ENCODE peak calls at places on chromosomes 11 and 22, in ten cellular contexts. R is Caki2; B is mesenchymal stem cell; Q is stimulated activated CD4-positive, alpha-beta T cell treated with anti-CD3 and anti-CD28 coated beads, Interleukin-1b, Interleukin-23, amount 100 ng/mL, for 24 hours; G is activated CD4-positive, alpha-beta T cell treated with anti-CD3 and anti-CD28 coated beads, Interleukin-2, amount 10 ng/mL, durations not matched to agents 7 days and 5 days; H is T-cell; X is A549; T is stimulated activated effector memory CD8-positive, alpha-beta T cell treated with anti-CD3 and anti-CD28 coated beads, Interleukin-12 subunit alpha, Interleukin-12 subunit beta, amount 100 ng/mL, for 72 hours; D is stimulated activated CD8-positive, alpha-beta memory T cell treated with anti-CD3 and anti-CD28 coated beads, Interleukin-4, amount 100 ng/mL, for 24 hours; O is brain pericyte. A is an unnamed sample.

GRCh38 chr11:11763796-11764427 is 77.9 kb upstream of the USP47 start:
- DNase-seq in R (no peak), B (no peak), Q (no peak), G (no peak), H (no peak), X (no peak), T (no peak), D (no peak), O (no peak), A (no peak)

GRCh38 chr22:30541979-30542810 is 4.3 kb downstream of the SEC14L6 start:
- DNase-seq in R (peak; percentile 68), B (peak; percentile 2), Q (no peak), G (no peak), H (no peak), X (no peak), T (no peak), D (no peak), O (no peak), A (no peak)

GRCh38 chr11:118002541-118003019 is 16.4 kb downstream of the IL10RA start:
- DNase-seq in R (no peak), B (peak; percentile 87), Q (no peak), G (peak; percentile 50), H (no peak), X (no peak), T (peak; percentile 87), D (no peak), O (no peak), A (no peak)

GRCh38 chr11:66314561-66315497 is 2.0 kb downstream of the CD248 start:
- DNase-seq in R (no peak), B (no peak), Q (no peak), G (no peak), H (no peak), X (no peak), T (no peak), D (no peak), O (no peak), A (no peak)

GRCh38 chr11:59630493-59630892 is 14.9 kb upstream of the OSBP start:
- DNase-seq in R (no peak), B (no peak), Q (no peak), G (no peak), H (no peak), X (no peak), T (no peak), D (no peak), O (no peak), A (no peak)

GRCh38 chr11:72242141-72242540 is 1.8 kb downstream of the PHOX2A start:
- DNase-seq in R (no peak), B (no peak), Q (no peak), G (no peak), H (no peak), X (no peak), T (peak; percentile 41), D (no peak), O (no peak), A (no peak)

GRCh38 chr11:30128269-30128932 is 102.4 kb upstream of the FSHB start:
- DNase-seq in R (no peak), B (peak; percentile 5), Q (no peak), G (no peak), H (no peak), X (peak; percentile 22), T (no peak), D (no peak), O (no peak), A (no peak)

GRCh38 chr11:82465481-82465880 is 268.2 kb downstream of the FAM181B start:
- DNase-seq in R (no peak), B (no peak), Q (no peak), G (no peak), H (no peak), X (no peak), T (no peak), D (no peak), O (no peak), A (no peak)

GRCh38 chr11:122214080-122214479 is 98.1 kb upstream of the BLID start:
- DNase-seq in R (no peak), B (no peak), Q (no peak), G (no peak), H (no peak), X (no peak), T (no peak), D (no peak), O (no peak), A (no peak)

GRCh38 chr22:39290724-39291161 is 28.7 kb downstream of the RPL3 start:
- DNase-seq in R (peak; percentile 99), B (peak; percentile 89), Q (no peak), G (no peak), H (no peak), X (peak; percentile 59), T (no peak), D (no peak), O (no peak), A (no peak)

GRCh38 chr22:23064381-23065068 is 5.8 kb upstream of the GNAZ start:
- DNase-seq in R (no peak), B (no peak), Q (no peak), G (no peak), H (no peak), X (no peak), T (peak; percentile 43), D (no peak), O (no peak), A (no peak)

GRCh38 chr11:110376711-110377324 is 52.9 kb upstream of the FDX1 start:
- DNase-seq in R (peak; percentile 79), B (peak; percentile 91), Q (no peak), G (peak; percentile 41), H (no peak), X (peak; percentile 65), T (no peak), D (no peak), O (no peak), A (peak; percentile 53)

GRCh38 chr11:89660234-89660633 is 49.9 kb upstream of the TRIM77 start:
- DNase-seq in R (no peak), B (no peak), Q (no peak), G (no peak), H (no peak), X (no peak), T (no peak), D (no peak), O (no peak), A (no peak)

GRCh38 chr22:23237201-23237798 is 57.0 kb downstream of the BCR start:
- DNase-seq in R (no peak), B (peak; percentile 43), Q (no peak), G (no peak), H (no peak), X (no peak), T (no peak), D (no peak), O (peak; percentile 61), A (peak; percentile 8)

GRCh38 chr22:37147186-37147990 is 2.3 kb downstream of the IL2RB start:
- DNase-seq in R (no peak), B (peak; percentile 10), Q (no peak), G (no peak), H (no peak), X (no peak), T (no peak), D (no peak), O (no peak), A (no peak)

GRCh38 chr22:17120711-17121234 is 387 bp downstream of the TMEM121B start:
- DNase-seq in R (peak; percentile 50), B (no peak), Q (no peak), G (no peak), H (no peak), X (no peak), T (no peak), D (no peak), O (no peak), A (no peak)

GRCh38 chr22:38284042-38284402 is 11.2 kb upstream of the TMEM184B start:
- DNase-seq in R (no peak), B (peak; percentile 97), Q (no peak), G (no peak), H (no peak), X (no peak), T (no peak), D (no peak), O (no peak), A (no peak)

GRCh38 chr11:115564851-115565250 is 60.6 kb upstream of the CADM1 start:
- DNase-seq in R (no peak), B (no peak), Q (no peak), G (no peak), H (no peak), X (no peak), T (no peak), D (no peak), O (no peak), A (no peak)

GRCh38 chr11:126127898-126128297 is 65.2 kb upstream of the CDON start:
- DNase-seq in R (no peak), B (no peak), Q (no peak), G (no peak), H (no peak), X (no peak), T (no peak), D (no peak), O (no peak), A (no peak)

GRCh38 chr22:47474895-47475294 is 712.4 kb downstream of the TBC1D22A start:
- DNase-seq in R (no peak), B (no peak), Q (no peak), G (no peak), H (no peak), X (no peak), T (no peak), D (no peak), O (no peak), A (no peak)

GRCh38 chr11:117831661-117832415 is 7.3 kb upstream of the FXYD2 start:
- DNase-seq in R (no peak), B (no peak), Q (no peak), G (no peak), H (no peak), X (no peak), T (no peak), D (no peak), O (no peak), A (no peak)

A was measured in NCI-H2227 treated with DMSO at 0.1 percent for 48 hours.